ENCODE peak calls at places on chromosomes 2 and 18, in seven cellular contexts. One of them, this sample, is unnamed.
A peak's percentile ranks its signal among the peaks of the same experiment; 100 is the strongest.

GRCh38 chr2:138090330-138090729 is 126.1 kb downstream of the HNMT start:
- DNase-seq in body of pancreas: peak; percentile 28
- DNase-seq in AG10803: peak; percentile 54
- DNase-seq in tibial artery: no peak
- DNase-seq in mesothelial cell of epicardium: no peak
- DNase-seq in transverse colon: no peak
- DNase-seq in breast epithelium: no peak
- DNase-seq in this sample: no peak

GRCh38 chr2:118774458-118775133 is 72.9 kb downstream of the EN1 start:
- DNase-seq in body of pancreas: peak; percentile 47
- DNase-seq in AG10803: peak; percentile 46
- DNase-seq in tibial artery: no peak
- DNase-seq in mesothelial cell of epicardium: peak; percentile 52
- DNase-seq in transverse colon: peak; percentile 29
- DNase-seq in breast epithelium: no peak
- DNase-seq in this sample: peak; percentile 67

GRCh38 chr2:41717883-41718282 is 329.9 kb upstream of the PKDCC start:
- DNase-seq in body of pancreas: no peak
- DNase-seq in AG10803: no peak
- DNase-seq in tibial artery: no peak
- DNase-seq in mesothelial cell of epicardium: no peak
- DNase-seq in transverse colon: no peak
- DNase-seq in breast epithelium: peak; percentile 32
- DNase-seq in this sample: no peak

GRCh38 chr2:14492920-14493503 is 139.5 kb upstream of the LRATD1 start:
- DNase-seq in body of pancreas: no peak
- DNase-seq in AG10803: peak; percentile 87
- DNase-seq in tibial artery: no peak
- DNase-seq in mesothelial cell of epicardium: no peak
- DNase-seq in transverse colon: no peak
- DNase-seq in breast epithelium: no peak
- DNase-seq in this sample: no peak

GRCh38 chr2:234853739-234854138 is 98.1 kb upstream of the SH3BP4 start:
- DNase-seq in body of pancreas: no peak
- DNase-seq in AG10803: no peak
- DNase-seq in tibial artery: no peak
- DNase-seq in mesothelial cell of epicardium: no peak
- DNase-seq in transverse colon: no peak
- DNase-seq in breast epithelium: no peak
- DNase-seq in this sample: no peak

GRCh38 chr2:101873543-101873942 is 118.2 kb upstream of the IL1R2 start:
- DNase-seq in body of pancreas: no peak
- DNase-seq in AG10803: no peak
- DNase-seq in tibial artery: no peak
- DNase-seq in mesothelial cell of epicardium: no peak
- DNase-seq in transverse colon: no peak
- DNase-seq in breast epithelium: no peak
- DNase-seq in this sample: no peak

GRCh38 chr2:237629739-237630138 is 2.4 kb downstream of the LRRFIP1 start:
- DNase-seq in body of pancreas: no peak
- DNase-seq in AG10803: peak; percentile 56
- DNase-seq in tibial artery: no peak
- DNase-seq in mesothelial cell of epicardium: no peak
- DNase-seq in transverse colon: no peak
- DNase-seq in breast epithelium: no peak
- DNase-seq in this sample: no peak

GRCh38 chr2:37776487-37776886 is 105.0 kb upstream of the CDC42EP3 start:
- DNase-seq in body of pancreas: no peak
- DNase-seq in AG10803: peak; percentile 95
- DNase-seq in tibial artery: no peak
- DNase-seq in mesothelial cell of epicardium: no peak
- DNase-seq in transverse colon: no peak
- DNase-seq in breast epithelium: no peak
- DNase-seq in this sample: no peak

GRCh38 chr18:34639662-34640061 is 70.4 kb upstream of the DTNA start:
- DNase-seq in body of pancreas: no peak
- DNase-seq in AG10803: no peak
- DNase-seq in tibial artery: no peak
- DNase-seq in mesothelial cell of epicardium: no peak
- DNase-seq in transverse colon: no peak
- DNase-seq in breast epithelium: no peak
- DNase-seq in this sample: no peak

GRCh38 chr2:98884658-98885057 is 51.4 kb downstream of the CRACDL start:
- DNase-seq in body of pancreas: peak; percentile 35
- DNase-seq in AG10803: no peak
- DNase-seq in tibial artery: no peak
- DNase-seq in mesothelial cell of epicardium: no peak
- DNase-seq in transverse colon: no peak
- DNase-seq in breast epithelium: no peak
- DNase-seq in this sample: no peak

GRCh38 chr2:211373203-211373602 is 816.8 kb downstream of the CPS1 start:
- DNase-seq in body of pancreas: no peak
- DNase-seq in AG10803: no peak
- DNase-seq in tibial artery: no peak
- DNase-seq in mesothelial cell of epicardium: no peak
- DNase-seq in transverse colon: no peak
- DNase-seq in breast epithelium: no peak
- DNase-seq in this sample: no peak

GRCh38 chr2:191012845-191013616 is 940 bp downstream of the STAT1 start:
- DNase-seq in body of pancreas: peak; percentile 20
- DNase-seq in AG10803: peak; percentile 40
- DNase-seq in tibial artery: no peak
- DNase-seq in mesothelial cell of epicardium: no peak
- DNase-seq in transverse colon: no peak
- DNase-seq in breast epithelium: no peak
- DNase-seq in this sample: no peak

GRCh38 chr18:56702946-56703345 is 51.8 kb downstream of the WDR7 start:
- DNase-seq in body of pancreas: peak; percentile 39
- DNase-seq in AG10803: peak; percentile 31
- DNase-seq in tibial artery: no peak
- DNase-seq in mesothelial cell of epicardium: no peak
- DNase-seq in transverse colon: no peak
- DNase-seq in breast epithelium: no peak
- DNase-seq in this sample: peak; percentile 40

GRCh38 chr2:181658444-181658843 is 1.5 kb upstream of the CERKL start:
- DNase-seq in body of pancreas: peak; percentile 35
- DNase-seq in AG10803: no peak
- DNase-seq in tibial artery: no peak
- DNase-seq in mesothelial cell of epicardium: no peak
- DNase-seq in transverse colon: no peak
- DNase-seq in breast epithelium: no peak
- DNase-seq in this sample: no peak

GRCh38 chr18:74965682-74966081 is 243.3 kb downstream of the PTGR3 start:
- DNase-seq in body of pancreas: no peak
- DNase-seq in AG10803: no peak
- DNase-seq in tibial artery: no peak
- DNase-seq in mesothelial cell of epicardium: no peak
- DNase-seq in transverse colon: no peak
- DNase-seq in breast epithelium: no peak
- DNase-seq in this sample: no peak

GRCh38 chr2:24385366-24385765 is 25.0 kb upstream of the ITSN2 start:
- DNase-seq in body of pancreas: no peak
- DNase-seq in AG10803: no peak
- DNase-seq in tibial artery: no peak
- DNase-seq in mesothelial cell of epicardium: no peak
- DNase-seq in transverse colon: no peak
- DNase-seq in breast epithelium: no peak
- DNase-seq in this sample: no peak

GRCh38 chr2:240919161-240919781 is 13.1 kb downstream of the CROCC2 start:
- DNase-seq in body of pancreas: peak; percentile 1
- DNase-seq in AG10803: no peak
- DNase-seq in tibial artery: peak; percentile 18
- DNase-seq in mesothelial cell of epicardium: no peak
- DNase-seq in transverse colon: peak; percentile 4
- DNase-seq in breast epithelium: no peak
- DNase-seq in this sample: no peak

GRCh38 chr2:235513984-235514626 is 20.3 kb downstream of the AGAP1 start:
- DNase-seq in body of pancreas: no peak
- DNase-seq in AG10803: no peak
- DNase-seq in tibial artery: no peak
- DNase-seq in mesothelial cell of epicardium: no peak
- DNase-seq in transverse colon: peak; percentile 4
- DNase-seq in breast epithelium: no peak
- DNase-seq in this sample: no peak

GRCh38 chr18:2466978-2467377 is 104.3 kb downstream of the METTL4 start:
- DNase-seq in body of pancreas: no peak
- DNase-seq in AG10803: no peak
- DNase-seq in tibial artery: no peak
- DNase-seq in mesothelial cell of epicardium: no peak
- DNase-seq in transverse colon: no peak
- DNase-seq in breast epithelium: no peak
- DNase-seq in this sample: no peak

GRCh38 chr18:4755848-4756247 is 300.7 kb upstream of the DLGAP1 start:
- DNase-seq in body of pancreas: no peak
- DNase-seq in AG10803: no peak
- DNase-seq in tibial artery: no peak
- DNase-seq in mesothelial cell of epicardium: no peak
- DNase-seq in transverse colon: no peak
- DNase-seq in breast epithelium: no peak
- DNase-seq in this sample: no peak

GRCh38 chr2:174066871-174067270 is 101.7 kb upstream of the SP3 start:
- DNase-seq in body of pancreas: no peak
- DNase-seq in AG10803: no peak
- DNase-seq in tibial artery: no peak
- DNase-seq in mesothelial cell of epicardium: no peak
- DNase-seq in transverse colon: no peak
- DNase-seq in breast epithelium: no peak
- DNase-seq in this sample: no peak

GRCh38 chr2:185787530-185788145 is 49.0 kb downstream of the FSIP2 start:
- DNase-seq in body of pancreas: no peak
- DNase-seq in AG10803: no peak
- DNase-seq in tibial artery: no peak
- DNase-seq in mesothelial cell of epicardium: no peak
- DNase-seq in transverse colon: no peak
- DNase-seq in breast epithelium: no peak
- DNase-seq in this sample: no peak

GRCh38 chr2:144300632-144301031 is 219.3 kb downstream of the ZEB2 start:
- DNase-seq in body of pancreas: no peak
- DNase-seq in AG10803: no peak
- DNase-seq in tibial artery: no peak
- DNase-seq in mesothelial cell of epicardium: no peak
- DNase-seq in transverse colon: no peak
- DNase-seq in breast epithelium: no peak
- DNase-seq in this sample: no peak

GRCh38 chr2:220460257-220460985 is 833.0 kb downstream of the SLC4A3 start:
- DNase-seq in body of pancreas: no peak
- DNase-seq in AG10803: no peak
- DNase-seq in tibial artery: no peak
- DNase-seq in mesothelial cell of epicardium: no peak
- DNase-seq in transverse colon: no peak
- DNase-seq in breast epithelium: no peak
- DNase-seq in this sample: no peak

GRCh38 chr2:195447353-195447975 is 209.6 kb upstream of the SLC39A10 start:
- DNase-seq in body of pancreas: no peak
- DNase-seq in AG10803: peak; percentile 1
- DNase-seq in tibial artery: no peak
- DNase-seq in mesothelial cell of epicardium: no peak
- DNase-seq in transverse colon: peak; percentile 56
- DNase-seq in breast epithelium: no peak
- DNase-seq in this sample: no peak

GRCh38 chr2:109126501-109126860 is 2.5 kb upstream of the SH3RF3 start:
- DNase-seq in body of pancreas: no peak
- DNase-seq in AG10803: peak; percentile 91
- DNase-seq in tibial artery: no peak
- DNase-seq in mesothelial cell of epicardium: no peak
- DNase-seq in transverse colon: no peak
- DNase-seq in breast epithelium: no peak
- DNase-seq in this sample: no peak

DNA sequence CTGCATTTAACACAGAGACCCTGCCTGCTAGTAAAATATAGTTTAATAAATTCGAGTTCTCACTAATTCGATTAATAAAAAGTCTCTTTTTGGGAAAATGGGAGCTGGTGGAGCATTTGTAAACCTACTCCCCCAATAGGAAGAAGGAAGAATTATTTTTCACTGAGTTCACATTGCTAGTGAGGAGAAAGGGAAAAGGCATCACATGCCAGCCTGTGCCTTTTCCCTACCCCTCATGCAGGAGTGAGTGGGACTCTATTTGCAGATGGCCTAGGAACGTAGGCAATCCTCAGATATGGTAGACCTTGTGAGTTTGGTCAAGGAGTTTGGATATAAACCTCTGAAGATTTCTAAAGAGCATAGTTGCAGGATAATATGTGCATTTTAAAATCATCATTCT is 218.4 kb upstream of the TRIB2 start:
- DNase-seq in body of pancreas: no peak
- DNase-seq in AG10803: no peak
- DNase-seq in tibial artery: no peak
- DNase-seq in mesothelial cell of epicardium: no peak
- DNase-seq in transverse colon: no peak
- DNase-seq in breast epithelium: no peak
- DNase-seq in this sample: no peak
- TF ChIP-seq CTCF in body of pancreas: no peak
- TF ChIP-seq CTCF in AG10803: no peak
- TF ChIP-seq CTCF in tibial artery: no peak
- TF ChIP-seq CTCF in mesothelial cell of epicardium: no peak
- TF ChIP-seq CTCF in transverse colon: no peak
- TF ChIP-seq CTCF in breast epithelium: no peak
- TF ChIP-seq CTCF in this sample: no peak

GRCh38 chr2:13201924-13202323 is 485.2 kb downstream of the TRIB2 start:
- DNase-seq in body of pancreas: peak; percentile 3
- DNase-seq in AG10803: no peak
- DNase-seq in tibial artery: no peak
- DNase-seq in mesothelial cell of epicardium: no peak
- DNase-seq in transverse colon: no peak
- DNase-seq in breast epithelium: no peak
- DNase-seq in this sample: no peak
- TF ChIP-seq CTCF in body of pancreas: peak; percentile 16
- TF ChIP-seq CTCF in AG10803: no peak
- TF ChIP-seq CTCF in tibial artery: no peak
- TF ChIP-seq CTCF in mesothelial cell of epicardium: no peak
- TF ChIP-seq CTCF in transverse colon: no peak
- TF ChIP-seq CTCF in breast epithelium: no peak
- TF ChIP-seq CTCF in this sample: peak; percentile 20

DNA sequence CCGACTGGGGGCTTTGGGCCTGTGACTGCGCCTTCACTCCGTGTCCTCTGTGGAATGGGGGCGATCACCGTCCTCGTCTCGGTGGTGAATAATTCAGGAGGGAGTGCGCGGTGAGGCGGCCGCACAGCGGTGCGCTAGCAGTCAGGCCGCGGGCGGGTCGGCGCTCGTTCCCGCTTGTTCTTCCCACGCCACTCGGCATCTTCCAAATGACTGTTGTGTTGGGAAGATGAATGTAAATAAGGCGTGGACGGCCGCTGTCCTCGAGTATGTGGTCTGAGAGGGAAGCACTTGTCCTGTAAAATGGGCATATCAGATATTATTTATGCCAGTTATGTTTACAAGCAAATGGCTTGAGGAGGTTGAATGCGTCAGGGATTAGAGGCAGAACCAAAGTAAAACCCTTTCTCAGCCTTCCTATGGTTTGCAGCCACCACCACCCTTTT is 607 bp upstream of the VPS4B start:
- DNase-seq in body of pancreas: no peak
- DNase-seq in AG10803: no peak
- DNase-seq in tibial artery: no peak
- DNase-seq in mesothelial cell of epicardium: peak; percentile 54
- DNase-seq in transverse colon: no peak
- DNase-seq in breast epithelium: no peak
- DNase-seq in this sample: no peak
- TF ChIP-seq CTCF in body of pancreas: no peak
- TF ChIP-seq CTCF in AG10803: no peak
- TF ChIP-seq CTCF in tibial artery: no peak
- TF ChIP-seq CTCF in mesothelial cell of epicardium: no peak
- TF ChIP-seq CTCF in transverse colon: no peak
- TF ChIP-seq CTCF in breast epithelium: no peak
- TF ChIP-seq CTCF in this sample: no peak

GRCh38 chr2:233353769-233354499 is at the start of gene DGKD:
- DNase-seq in body of pancreas: peak; percentile 42
- DNase-seq in AG10803: peak; percentile 22
- DNase-seq in tibial artery: no peak
- DNase-seq in mesothelial cell of epicardium: peak; percentile 81
- DNase-seq in transverse colon: peak; percentile 73
- DNase-seq in breast epithelium: peak; percentile 31
- DNase-seq in this sample: peak; percentile 62
- TF ChIP-seq CTCF in body of pancreas: peak; percentile 48
- TF ChIP-seq CTCF in AG10803: no peak
- TF ChIP-seq CTCF in tibial artery: no peak
- TF ChIP-seq CTCF in mesothelial cell of epicardium: no peak
- TF ChIP-seq CTCF in transverse colon: peak; percentile 54
- TF ChIP-seq CTCF in breast epithelium: no peak
- TF ChIP-seq CTCF in this sample: no peak